ENCODE peak calls at places on chromosome 11, in seven cellular contexts. Y is HCT116, C is K562, J is HepG2, N is NT2/D1, S is H1, P is GM12878. X is an unnamed sample.
A peak's percentile ranks its signal among the peaks of the same experiment; 100 is the strongest.

GRCh38 chr11:76287227-76287626 is 80.9 kb upstream of the WNT11 start:
- DNase-seq in Y (no peak), C (no peak), J (no peak), N (no peak), S (no peak), P (no peak), X (no peak)

GRCh38 chr11:107998761-107999160 is 9.9 kb upstream of the CUL5 start:
- DNase-seq in Y (no peak), C (no peak), J (no peak), N (no peak), S (no peak), P (no peak), X (no peak)

GRCh38 chr11:94271885-94272372 is 32.5 kb upstream of the IZUMO1R start:
- DNase-seq in Y (no peak), C (no peak), J (no peak), N (no peak), S (no peak), P (peak; percentile 24), X (no peak)

GRCh38 chr11:8017071-8017470 is 29.9 kb downstream of the EIF3F start:
- DNase-seq in Y (no peak), C (no peak), J (no peak), N (no peak), S (peak; percentile 41), P (no peak), X (no peak)

GRCh38 chr11:121659811-121660210 is 207.0 kb upstream of the SORL1-AS1 start:
- DNase-seq in Y (no peak), C (no peak), J (no peak), N (no peak), S (no peak), P (no peak), X (no peak)

GRCh38 chr11:67022961-67023956 is at the start of gene SYT12:
- DNase-seq in Y (no peak), C (no peak), J (no peak), N (no peak), S (peak; percentile 72), P (no peak), X (peak; percentile 77)

GRCh38 chr11:70049045-70049444 is 29.1 kb upstream of the ANO1 start:
- DNase-seq in Y (no peak), C (no peak), J (no peak), N (no peak), S (no peak), P (no peak), X (no peak)

GRCh38 chr11:7512525-7513209 is 1.1 kb upstream of the PPFIBP2 start:
- DNase-seq in Y (no peak), C (peak; percentile 10), J (peak; percentile 13), N (no peak), S (no peak), P (no peak), X (no peak)

GRCh38 chr11:132158696-132159095 is 788.3 kb downstream of the NTM start:
- DNase-seq in Y (no peak), C (no peak), J (no peak), N (no peak), S (no peak), P (no peak), X (peak; percentile 47)

GRCh38 chr11:130001491-130002351 is 914 bp downstream of the PRDM10 start:
- DNase-seq in Y (no peak), C (peak; percentile 51), J (peak; percentile 28), N (no peak), S (peak; percentile 60), P (no peak), X (no peak)

GRCh38 chr11:27705873-27706820 is 5.9 kb upstream of the BDNF start:
- DNase-seq in Y (no peak), C (peak; percentile 18), J (peak; percentile 20), N (no peak), S (no peak), P (no peak), X (peak; percentile 71)

GRCh38 chr11:76745561-76746207 is 37.5 kb upstream of the TSKU start:
- DNase-seq in Y (no peak), C (peak; percentile 94), J (no peak), N (no peak), S (no peak), P (no peak), X (no peak)

GRCh38 chr11:20599424-20600346 is at the start of gene SLC6A5:
- DNase-seq in Y (no peak), C (peak; percentile 73), J (peak; percentile 25), N (peak; percentile 57), S (peak; percentile 88), P (no peak), X (no peak)

GRCh38 chr11:96061730-96062524 is 138.0 kb upstream of the MTMR2 start:
- DNase-seq in Y (no peak), C (no peak), J (peak; percentile 56), N (no peak), S (no peak), P (no peak), X (no peak)

GRCh38 chr11:41309111-41309522 is 150.3 kb downstream of the LRRC4C start:
- DNase-seq in Y (no peak), C (no peak), J (no peak), N (no peak), S (no peak), P (peak; percentile 60), X (peak; percentile 4)

GRCh38 chr11:45107051-45107450 is 39.4 kb upstream of the PRDM11 start:
- DNase-seq in Y (no peak), C (no peak), J (peak; percentile 13), N (no peak), S (no peak), P (no peak), X (no peak)

GRCh38 chr11:45104790-45105084 is 41.7 kb upstream of the PRDM11 start:
- DNase-seq in Y (no peak), C (no peak), J (no peak), N (no peak), S (no peak), P (no peak), X (no peak)

GRCh38 chr11:45105233-45105992 is 41.0 kb upstream of the PRDM11 start:
- DNase-seq in Y (peak; percentile 26), C (peak; percentile 64), J (peak; percentile 40), N (peak; percentile 92), S (peak; percentile 92), P (no peak), X (peak; percentile 85)

GRCh38 chr11:45106440-45106839 is 40.0 kb upstream of the PRDM11 start:
- DNase-seq in Y (no peak), C (no peak), J (no peak), N (no peak), S (peak; percentile 28), P (no peak), X (no peak)

GRCh38 chr11:45106006-45106405 is 40.4 kb upstream of the PRDM11 start:
- DNase-seq in Y (no peak), C (no peak), J (no peak), N (no peak), S (no peak), P (no peak), X (no peak)
- TF ChIP-seq YY1 in Y (no peak), C (no peak), J (no peak), N (no peak), S (no peak), P (no peak), X (no peak)

GRCh38 chr11:118318112-118319030 is 13.8 kb downstream of the CD3E start:
- DNase-seq in Y (no peak), C (no peak), J (no peak), N (no peak), S (no peak), P (no peak), X (no peak)
- TF ChIP-seq YY1 in Y (no peak), C (no peak), J (no peak), N (no peak), S (no peak), P (no peak), X (no peak)

GRCh38 chr11:63942803-63943202 is 4.0 kb downstream of the NAA40 start:
- DNase-seq in Y (no peak), C (no peak), J (no peak), N (no peak), S (no peak), P (no peak), X (no peak)

GRCh38 chr11:63944987-63945386 is 6.2 kb downstream of the NAA40 start:
- DNase-seq in Y (no peak), C (no peak), J (peak; percentile 43), N (no peak), S (no peak), P (no peak), X (peak; percentile 33)

GRCh38 chr11:63940786-63941185 is 2.0 kb downstream of the NAA40 start:
- DNase-seq in Y (no peak), C (no peak), J (no peak), N (no peak), S (no peak), P (no peak), X (no peak)

GRCh38 chr11:63941901-63942300 is 3.1 kb downstream of the NAA40 start:
- DNase-seq in Y (no peak), C (peak; percentile 78), J (no peak), N (no peak), S (no peak), P (no peak), X (no peak)

DNA sequence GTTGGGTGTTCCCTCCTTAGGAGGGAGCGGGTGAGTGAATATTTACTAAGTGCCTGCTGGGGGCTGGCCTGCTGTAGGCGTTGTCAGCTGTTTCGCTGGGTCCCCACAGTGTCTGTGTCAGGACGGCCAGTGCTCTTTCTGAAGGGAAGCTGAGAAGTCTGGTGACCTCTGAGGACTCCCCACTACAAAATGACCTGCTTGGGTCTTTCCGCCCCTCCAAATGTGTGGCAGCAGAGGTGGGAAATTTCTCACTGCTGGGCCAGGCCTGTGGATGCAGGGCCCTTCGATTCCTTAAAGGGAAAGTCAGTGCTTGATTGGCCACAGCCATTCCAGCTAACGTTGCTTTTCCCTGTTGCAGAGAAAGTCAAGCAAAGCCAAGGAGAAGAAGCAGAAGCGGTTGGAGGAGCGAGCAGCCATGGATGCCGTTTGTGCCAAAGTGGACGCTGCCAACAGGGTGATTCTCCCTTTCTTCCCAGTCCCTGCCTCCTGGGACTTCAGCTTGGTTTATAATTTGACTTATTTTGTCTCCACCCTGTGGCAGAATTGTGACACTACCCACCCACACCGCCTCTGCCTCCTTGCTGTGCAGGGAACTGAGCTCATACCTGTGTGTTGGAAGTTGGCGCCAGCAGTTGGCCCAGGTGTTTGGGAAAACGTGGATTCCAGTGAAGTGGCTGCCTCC is 6.8 kb downstream of the NAA40 start:
- DNase-seq in Y (peak; percentile 36), C (peak; percentile 67), J (peak; percentile 62), N (peak; percentile 22), S (peak; percentile 72), P (no peak), X (peak; percentile 84)
- TF ChIP-seq YY1 in Y (no peak), C (no peak), J (no peak), N (no peak), S (peak; percentile 63), P (no peak), X (no peak)

GRCh38 chr11:128716661-128717210 is 22.9 kb downstream of the FLI1 start:
- DNase-seq in Y (no peak), C (no peak), J (no peak), N (no peak), S (no peak), P (no peak), X (no peak)

GRCh38 chr11:128718064-128718463 is 24.2 kb downstream of the FLI1 start:
- DNase-seq in Y (no peak), C (no peak), J (no peak), N (no peak), S (no peak), P (no peak), X (no peak)

GRCh38 chr11:128719556-128719824 is 25.6 kb downstream of the FLI1 start:
- DNase-seq in Y (no peak), C (no peak), J (no peak), N (no peak), S (no peak), P (no peak), X (no peak)

GRCh38 chr11:128717581-128717980 is 23.7 kb downstream of the FLI1 start:
- DNase-seq in Y (no peak), C (no peak), J (no peak), N (no peak), S (no peak), P (no peak), X (no peak)

GRCh38 chr11:128720522-128720985 is 26.7 kb downstream of the FLI1 start:
- DNase-seq in Y (no peak), C (no peak), J (no peak), N (no peak), S (peak; percentile 55), P (no peak), X (no peak)
- TF ChIP-seq YY1 in Y (no peak), C (no peak), J (no peak), N (no peak), S (no peak), P (peak; percentile 10), X (no peak)